ENCODE peak calls at places on chromosomes 5 and 9, in seven cellular contexts. One of them, this sample, is unnamed.

GRCh38 chr5:129541648-129542251 is 81.7 kb downstream of the ADAMTS19 start:
- DNase-seq in Peyer's patch: no peak
- DNase-seq in HepG2: peak
- DNase-seq in transverse colon: no peak
- DNase-seq in ovary: no peak
- DNase-seq in A549: no peak
- DNase-seq in spleen: no peak
- DNase-seq in this sample: no peak

GRCh38 chr5:6712136-6712581 is 1.1 kb upstream of the TENT4A start:
- DNase-seq in Peyer's patch: peak
- DNase-seq in HepG2: peak
- DNase-seq in transverse colon: peak
- DNase-seq in ovary: peak
- DNase-seq in A549: peak
- DNase-seq in spleen: peak
- DNase-seq in this sample: peak

GRCh38 chr9:34546834-34547827 is 24.3 kb upstream of the ENHO start:
- DNase-seq in Peyer's patch: peak
- DNase-seq in HepG2: peak
- DNase-seq in transverse colon: peak
- DNase-seq in ovary: no peak
- DNase-seq in A549: peak
- DNase-seq in spleen: peak
- DNase-seq in this sample: no peak

GRCh38 chr5:14655146-14655741 is 9.3 kb upstream of the OTULIN start:
- DNase-seq in Peyer's patch: no peak
- DNase-seq in HepG2: no peak
- DNase-seq in transverse colon: no peak
- DNase-seq in ovary: no peak
- DNase-seq in A549: no peak
- DNase-seq in spleen: no peak
- DNase-seq in this sample: no peak

GRCh38 chr9:10876333-10876732 is 263.5 kb upstream of the PTPRD start:
- DNase-seq in Peyer's patch: no peak
- DNase-seq in HepG2: no peak
- DNase-seq in transverse colon: no peak
- DNase-seq in ovary: no peak
- DNase-seq in A549: no peak
- DNase-seq in spleen: no peak
- DNase-seq in this sample: no peak

GRCh38 chr5:154163327-154163997 is 27.1 kb upstream of the GALNT10 start:
- DNase-seq in Peyer's patch: no peak
- DNase-seq in HepG2: no peak
- DNase-seq in transverse colon: no peak
- DNase-seq in ovary: no peak
- DNase-seq in A549: no peak
- DNase-seq in spleen: no peak
- DNase-seq in this sample: no peak

GRCh38 chr9:38652044-38652443 is 31.6 kb upstream of the ANKRD18A start:
- DNase-seq in Peyer's patch: no peak
- DNase-seq in HepG2: no peak
- DNase-seq in transverse colon: no peak
- DNase-seq in ovary: no peak
- DNase-seq in A549: no peak
- DNase-seq in spleen: no peak
- DNase-seq in this sample: no peak

GRCh38 chr5:93461751-93462150 is 119.3 kb downstream of the NR2F1-AS1 start:
- DNase-seq in Peyer's patch: no peak
- DNase-seq in HepG2: no peak
- DNase-seq in transverse colon: no peak
- DNase-seq in ovary: no peak
- DNase-seq in A549: no peak
- DNase-seq in spleen: no peak
- DNase-seq in this sample: no peak

DNA sequence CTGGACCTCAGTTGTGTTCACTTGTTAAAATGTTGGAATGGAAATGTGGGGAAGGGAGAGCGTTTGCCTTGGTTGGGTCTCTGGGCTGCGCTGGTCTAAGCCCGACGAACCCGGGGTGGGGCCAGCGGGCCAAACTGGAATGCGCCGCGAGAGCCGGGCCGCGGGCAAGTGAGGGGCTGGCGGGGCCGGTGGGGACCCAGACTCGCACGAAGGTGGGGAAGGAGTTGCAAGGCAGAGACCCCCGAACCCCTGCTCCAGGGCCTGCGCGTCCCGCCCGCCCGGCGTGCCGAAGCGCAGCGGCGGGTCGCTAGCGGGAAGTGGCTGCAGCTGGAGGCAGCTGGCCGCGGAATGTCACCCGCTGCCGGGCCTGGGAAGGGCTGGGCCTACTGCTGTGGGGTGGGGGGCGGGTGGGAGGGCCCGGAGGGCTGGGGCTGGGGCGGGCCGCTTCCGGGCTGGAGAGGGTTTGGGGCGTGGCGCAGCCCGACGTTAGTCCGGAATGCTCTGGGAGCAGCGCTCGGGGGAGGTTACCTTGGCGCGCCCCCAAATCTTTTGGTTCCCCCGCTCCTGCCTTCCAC is 84.8 kb downstream of the DAB2IP start:
- DNase-seq in Peyer's patch: peak
- DNase-seq in HepG2: no peak
- DNase-seq in transverse colon: peak
- DNase-seq in ovary: peak
- DNase-seq in A549: peak
- DNase-seq in spleen: peak
- DNase-seq in this sample: peak
- TF ChIP-seq POLR2A in Peyer's patch: peak
- TF ChIP-seq POLR2A in HepG2: no peak
- TF ChIP-seq POLR2A in transverse colon: peak
- TF ChIP-seq POLR2A in ovary: peak
- TF ChIP-seq POLR2A in A549: no peak
- TF ChIP-seq POLR2A in spleen: no peak
- TF ChIP-seq POLR2A in this sample: no peak

GRCh38 chr5:139560752-139561654 is at the start of gene UBE2D2:
- DNase-seq in Peyer's patch: peak
- DNase-seq in HepG2: peak
- DNase-seq in transverse colon: peak
- DNase-seq in ovary: peak
- DNase-seq in A549: peak
- DNase-seq in spleen: peak
- DNase-seq in this sample: peak
- TF ChIP-seq POLR2A in Peyer's patch: peak
- TF ChIP-seq POLR2A in HepG2: peak
- TF ChIP-seq POLR2A in transverse colon: peak
- TF ChIP-seq POLR2A in ovary: peak
- TF ChIP-seq POLR2A in A549: peak
- TF ChIP-seq POLR2A in spleen: no peak
- TF ChIP-seq POLR2A in this sample: peak

GRCh38 chr9:133144142-133144886 is 19.4 kb downstream of the GBGT1 start:
- DNase-seq in Peyer's patch: peak
- DNase-seq in HepG2: peak
- DNase-seq in transverse colon: peak
- DNase-seq in ovary: peak
- DNase-seq in A549: peak
- DNase-seq in spleen: peak
- DNase-seq in this sample: peak
- TF ChIP-seq POLR2A in Peyer's patch: no peak
- TF ChIP-seq POLR2A in HepG2: no peak
- TF ChIP-seq POLR2A in transverse colon: peak
- TF ChIP-seq POLR2A in ovary: peak
- TF ChIP-seq POLR2A in A549: no peak
- TF ChIP-seq POLR2A in spleen: no peak
- TF ChIP-seq POLR2A in this sample: no peak

GRCh38 chr9:78296208-78296892 is 575 bp upstream of the PSAT1 start:
- DNase-seq in Peyer's patch: peak
- DNase-seq in HepG2: peak
- DNase-seq in transverse colon: peak
- DNase-seq in ovary: peak
- DNase-seq in A549: peak
- DNase-seq in spleen: peak
- DNase-seq in this sample: no peak
- TF ChIP-seq POLR2A in Peyer's patch: no peak
- TF ChIP-seq POLR2A in HepG2: no peak
- TF ChIP-seq POLR2A in transverse colon: no peak
- TF ChIP-seq POLR2A in ovary: no peak
- TF ChIP-seq POLR2A in A549: no peak
- TF ChIP-seq POLR2A in spleen: no peak
- TF ChIP-seq POLR2A in this sample: no peak

DNA sequence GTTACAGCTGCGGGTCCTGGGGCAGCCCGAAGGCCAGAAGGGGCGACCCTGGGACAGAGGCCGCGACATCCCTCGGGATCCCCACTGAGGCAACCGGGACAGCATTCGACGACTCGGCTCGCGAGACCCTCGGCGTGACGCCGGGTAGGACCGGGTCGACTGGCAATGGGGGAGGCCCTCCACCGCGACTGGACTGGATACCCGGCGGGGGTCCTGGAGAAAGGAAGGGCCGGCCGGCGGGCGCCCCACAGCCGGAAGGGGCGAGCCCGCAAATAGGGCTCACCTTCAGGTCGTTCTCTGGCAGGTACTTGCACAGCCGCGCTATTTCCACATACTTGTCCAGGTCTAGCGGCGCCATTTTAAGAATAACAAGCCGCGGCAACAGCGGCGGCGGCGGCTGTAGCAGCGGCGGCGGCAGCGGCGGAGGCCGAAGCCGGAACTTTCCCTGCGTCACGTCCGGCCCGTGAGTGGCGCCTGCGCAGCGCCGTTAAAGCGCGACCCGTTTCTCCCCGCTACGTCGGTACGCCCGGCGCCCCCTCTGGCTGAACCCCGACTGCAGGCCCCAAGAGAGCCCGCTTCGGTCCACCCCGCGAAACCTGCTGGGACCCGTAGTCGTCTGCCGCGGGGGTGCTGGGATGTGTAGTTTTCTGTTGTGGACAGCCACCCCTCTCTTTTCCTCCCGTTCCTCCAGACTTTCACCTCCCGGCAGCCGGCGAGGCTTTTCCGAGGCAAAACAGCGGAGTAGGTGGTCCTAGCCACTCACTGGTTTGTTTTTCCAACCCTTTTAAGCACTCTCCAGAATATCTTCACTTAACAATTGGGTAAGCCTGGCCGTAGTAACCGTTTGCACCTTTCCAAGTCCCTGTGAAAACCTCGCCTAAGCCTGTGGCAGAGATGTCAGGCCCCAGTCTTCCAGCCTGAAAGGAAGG is at the start of gene PPP6C:
- DNase-seq in Peyer's patch: peak
- DNase-seq in HepG2: peak
- DNase-seq in transverse colon: peak
- DNase-seq in ovary: peak
- DNase-seq in A549: peak
- DNase-seq in spleen: peak
- DNase-seq in this sample: peak
- TF ChIP-seq POLR2A in Peyer's patch: peak
- TF ChIP-seq POLR2A in HepG2: peak
- TF ChIP-seq POLR2A in transverse colon: peak
- TF ChIP-seq POLR2A in ovary: peak
- TF ChIP-seq POLR2A in A549: peak
- TF ChIP-seq POLR2A in spleen: peak
- TF ChIP-seq POLR2A in this sample: peak

GRCh38 chr5:87412417-87413115 is at the start of gene CCNH:
- DNase-seq in Peyer's patch: peak
- DNase-seq in HepG2: peak
- DNase-seq in transverse colon: peak
- DNase-seq in ovary: peak
- DNase-seq in A549: peak
- DNase-seq in spleen: peak
- DNase-seq in this sample: peak
- TF ChIP-seq POLR2A in Peyer's patch: peak
- TF ChIP-seq POLR2A in HepG2: peak
- TF ChIP-seq POLR2A in transverse colon: peak
- TF ChIP-seq POLR2A in ovary: peak
- TF ChIP-seq POLR2A in A549: peak
- TF ChIP-seq POLR2A in spleen: peak
- TF ChIP-seq POLR2A in this sample: peak

DNA sequence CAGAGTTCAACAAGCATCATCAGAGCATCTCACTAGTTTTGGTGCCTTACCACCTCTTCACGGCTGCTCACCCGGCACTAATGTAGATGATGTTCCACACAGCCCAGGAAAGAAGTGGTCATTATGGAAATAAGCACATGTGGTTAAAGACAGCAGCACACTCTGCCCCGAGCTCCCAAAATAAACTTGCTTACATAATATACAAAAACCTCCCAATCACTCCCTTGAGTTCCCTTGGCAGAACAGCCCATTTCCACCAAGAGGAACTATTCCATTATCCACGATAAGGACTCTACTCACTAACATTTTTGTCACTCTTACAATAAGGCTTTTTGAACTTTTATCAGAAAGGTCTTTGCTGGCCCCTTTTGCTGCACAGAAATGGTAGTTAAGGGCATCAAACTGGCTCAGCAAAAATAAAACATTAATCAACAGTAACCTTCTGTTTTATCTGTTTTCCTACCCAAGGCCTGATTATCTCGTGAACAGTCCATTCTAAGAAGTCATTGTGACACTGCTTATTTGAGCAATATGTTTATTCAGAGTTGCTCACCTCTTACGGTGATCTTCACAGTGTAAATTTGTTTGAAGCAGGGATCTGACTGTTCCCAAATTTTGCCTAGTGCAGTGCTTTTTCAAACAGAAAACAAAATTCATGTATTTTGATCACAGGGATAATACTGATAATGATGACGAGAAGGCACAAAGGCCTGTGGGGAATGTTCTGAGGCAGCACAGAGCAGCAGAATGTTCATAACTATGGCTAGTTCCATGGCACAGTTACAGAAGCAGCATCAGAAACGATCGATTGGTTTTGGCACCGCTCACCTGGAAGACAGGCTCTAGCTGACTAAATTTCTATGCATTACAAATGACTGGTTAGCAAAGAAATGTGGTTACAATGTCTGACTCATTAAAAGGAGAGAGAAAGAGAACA is 399.8 kb upstream of the PIK3R1 start:
- DNase-seq in Peyer's patch: no peak
- DNase-seq in HepG2: peak
- DNase-seq in transverse colon: no peak
- DNase-seq in ovary: no peak
- DNase-seq in A549: no peak
- DNase-seq in spleen: no peak
- DNase-seq in this sample: no peak
- TF ChIP-seq POLR2A in Peyer's patch: no peak
- TF ChIP-seq POLR2A in HepG2: no peak
- TF ChIP-seq POLR2A in transverse colon: no peak
- TF ChIP-seq POLR2A in ovary: no peak
- TF ChIP-seq POLR2A in A549: no peak
- TF ChIP-seq POLR2A in spleen: no peak
- TF ChIP-seq POLR2A in this sample: no peak

GRCh38 chr5:175478384-175479124 is at the start of gene SFXN1:
- DNase-seq in Peyer's patch: peak
- DNase-seq in HepG2: peak
- DNase-seq in transverse colon: peak
- DNase-seq in ovary: peak
- DNase-seq in A549: peak
- DNase-seq in spleen: peak
- DNase-seq in this sample: peak
- TF ChIP-seq POLR2A in Peyer's patch: peak
- TF ChIP-seq POLR2A in HepG2: peak
- TF ChIP-seq POLR2A in transverse colon: no peak
- TF ChIP-seq POLR2A in ovary: peak
- TF ChIP-seq POLR2A in A549: peak
- TF ChIP-seq POLR2A in spleen: no peak
- TF ChIP-seq POLR2A in this sample: no peak

DNA sequence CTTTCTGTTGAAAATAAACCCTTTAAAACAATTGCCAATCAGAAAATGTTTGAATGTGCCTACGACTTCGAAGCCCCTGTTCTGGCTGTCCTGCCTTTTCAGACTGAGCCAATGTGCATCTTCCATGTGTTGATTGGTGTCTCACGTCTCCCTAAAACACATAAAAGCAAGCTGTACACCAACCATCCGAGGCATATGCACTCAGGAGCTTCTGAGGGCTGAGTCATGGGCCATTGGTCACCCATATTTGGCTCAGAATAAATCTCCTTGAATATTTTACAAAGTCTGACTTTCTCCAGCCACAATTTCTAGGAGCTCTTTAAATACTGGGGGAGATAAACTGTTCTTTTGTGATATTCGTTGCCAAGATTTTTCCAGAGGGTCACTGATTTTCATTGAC is 53.9 kb downstream of the C9orf57 start:
- DNase-seq in Peyer's patch: no peak
- DNase-seq in HepG2: no peak
- DNase-seq in transverse colon: no peak
- DNase-seq in ovary: no peak
- DNase-seq in A549: no peak
- DNase-seq in spleen: no peak
- DNase-seq in this sample: no peak
- TF ChIP-seq POLR2A in Peyer's patch: no peak
- TF ChIP-seq POLR2A in HepG2: no peak
- TF ChIP-seq POLR2A in transverse colon: no peak
- TF ChIP-seq POLR2A in ovary: no peak
- TF ChIP-seq POLR2A in A549: no peak
- TF ChIP-seq POLR2A in spleen: no peak
- TF ChIP-seq POLR2A in this sample: no peak